ENCODE peak calls at places on chromosomes 3 and 15, in four cellular contexts. One of them, this sample, is unnamed.

GRCh38 chr3:126351771-126352475 is 5.3 kb downstream of the KLF15 start:
- DNase-seq in IMR-90: no peak
- DNase-seq in omental fat pad: no peak
- DNase-seq in amniotic epithelial cell: no peak
- DNase-seq in this sample: no peak

GRCh38 chr3:62376187-62376720 is 2.9 kb upstream of the FEZF2 start:
- DNase-seq in IMR-90: no peak
- DNase-seq in amniotic epithelial cell: no peak
- DNase-seq in omental fat pad: no peak
- DNase-seq in this sample: no peak

GRCh38 chr3:112362221-112362620 is 29.3 kb downstream of the CD200 start:
- DNase-seq in IMR-90: no peak
- DNase-seq in omental fat pad: no peak
- DNase-seq in amniotic epithelial cell: no peak
- DNase-seq in this sample: no peak

GRCh38 chr3:158683216-158683975 is 10.9 kb upstream of the LXN start:
- DNase-seq in IMR-90: peak; percentile 88
- DNase-seq in omental fat pad: no peak
- DNase-seq in amniotic epithelial cell: peak; percentile 81
- DNase-seq in this sample: no peak

GRCh38 chr3:10234526-10235230 is 13.6 kb upstream of the TATDN2 start:
- DNase-seq in amniotic epithelial cell: no peak
- DNase-seq in IMR-90: no peak
- DNase-seq in omental fat pad: no peak
- DNase-seq in this sample: no peak

GRCh38 chr3:107235193-107235922 is 141.9 kb upstream of the CCDC54 start:
- DNase-seq in amniotic epithelial cell: no peak
- DNase-seq in omental fat pad: no peak
- DNase-seq in IMR-90: peak; percentile 5
- DNase-seq in this sample: no peak

GRCh38 chr3:143332046-143332445 is 212.5 kb downstream of the CHST2 start:
- DNase-seq in amniotic epithelial cell: no peak
- DNase-seq in IMR-90: no peak
- DNase-seq in omental fat pad: no peak
- DNase-seq in this sample: no peak

GRCh38 chr15:71800835-71801745 is 9.3 kb upstream of the NR2E3 start:
- DNase-seq in IMR-90: peak; percentile 89
- DNase-seq in amniotic epithelial cell: peak; percentile 71
- DNase-seq in omental fat pad: no peak
- DNase-seq in this sample: no peak

GRCh38 chr15:33860749-33861148 is 107.5 kb upstream of the CHRM5 start:
- DNase-seq in IMR-90: peak; percentile 61
- DNase-seq in amniotic epithelial cell: peak; percentile 39
- DNase-seq in omental fat pad: no peak
- DNase-seq in this sample: no peak

GRCh38 chr3:197371521-197372075 is 73.2 kb upstream of the DLG1 start:
- DNase-seq in amniotic epithelial cell: no peak
- DNase-seq in IMR-90: no peak
- DNase-seq in omental fat pad: no peak
- DNase-seq in this sample: no peak

GRCh38 chr15:57452090-57452754 is 75.9 kb downstream of the CGNL1 start:
- DNase-seq in IMR-90: no peak
- DNase-seq in omental fat pad: no peak
- DNase-seq in amniotic epithelial cell: no peak
- DNase-seq in this sample: no peak

GRCh38 chr3:27165348-27165747 is 203.8 kb downstream of the NEK10 start:
- DNase-seq in IMR-90: peak; percentile 42
- DNase-seq in amniotic epithelial cell: peak; percentile 93
- DNase-seq in omental fat pad: no peak
- DNase-seq in this sample: no peak

GRCh38 chr15:100340721-100341661 is 784 bp downstream of the ADAMTS17 start:
- DNase-seq in IMR-90: no peak
- DNase-seq in amniotic epithelial cell: no peak
- DNase-seq in omental fat pad: no peak
- DNase-seq in this sample: no peak

GRCh38 chr3:161142486-161142885 is 37.3 kb upstream of the B3GALNT1 start:
- DNase-seq in IMR-90: no peak
- DNase-seq in omental fat pad: no peak
- DNase-seq in amniotic epithelial cell: no peak
- DNase-seq in this sample: no peak

GRCh38 chr15:92161039-92161670 is 232.5 kb upstream of the ST8SIA2 start:
- DNase-seq in amniotic epithelial cell: no peak
- DNase-seq in omental fat pad: no peak
- DNase-seq in IMR-90: no peak
- DNase-seq in this sample: no peak

GRCh38 chr3:166955549-166955948 is 424.5 kb downstream of the ZBBX start:
- DNase-seq in omental fat pad: no peak
- DNase-seq in IMR-90: no peak
- DNase-seq in amniotic epithelial cell: peak; percentile 14
- DNase-seq in this sample: no peak

GRCh38 chr3:108183178-108183577 is 39.0 kb downstream of the IFT57 start:
- DNase-seq in omental fat pad: no peak
- DNase-seq in IMR-90: peak; percentile 47
- DNase-seq in amniotic epithelial cell: peak; percentile 14
- DNase-seq in this sample: no peak

GRCh38 chr15:81809543-81809942 is 236.3 kb downstream of the MEX3B start:
- DNase-seq in amniotic epithelial cell: no peak
- DNase-seq in IMR-90: peak; percentile 8
- DNase-seq in omental fat pad: no peak
- DNase-seq in this sample: no peak

GRCh38 chr3:177069514-177070329 is 127.6 kb downstream of the TBL1XR1 start:
- DNase-seq in IMR-90: peak; percentile 75
- DNase-seq in omental fat pad: no peak
- DNase-seq in amniotic epithelial cell: peak; percentile 85
- DNase-seq in this sample: no peak

GRCh38 chr15:43229977-43230376 is 9.2 kb upstream of the EPB42 start:
- DNase-seq in IMR-90: no peak
- DNase-seq in amniotic epithelial cell: no peak
- DNase-seq in omental fat pad: no peak
- DNase-seq in this sample: no peak

GRCh38 chr3:153330891-153331290 is 168.9 kb downstream of the RAP2B start:
- DNase-seq in omental fat pad: no peak
- DNase-seq in amniotic epithelial cell: no peak
- DNase-seq in IMR-90: peak; percentile 60
- DNase-seq in this sample: no peak

GRCh38 chr3:57797701-57798487 is 41.8 kb downstream of the SLMAP start:
- DNase-seq in omental fat pad: no peak
- DNase-seq in IMR-90: no peak
- DNase-seq in amniotic epithelial cell: no peak
- DNase-seq in this sample: no peak

GRCh38 chr3:133293397-133294107 is 106.3 kb upstream of the BFSP2 start:
- DNase-seq in omental fat pad: no peak
- DNase-seq in amniotic epithelial cell: no peak
- DNase-seq in IMR-90: no peak
- DNase-seq in this sample: no peak

GRCh38 chr3:66037330-66037985 is 1.3 kb downstream of the MAGI1 start:
- DNase-seq in omental fat pad: no peak
- DNase-seq in amniotic epithelial cell: peak; percentile 47
- DNase-seq in IMR-90: peak; percentile 64
- DNase-seq in this sample: no peak

GRCh38 chr15:52060511-52060910 is 41.5 kb downstream of the MAPK6 start:
- DNase-seq in amniotic epithelial cell: peak; percentile 79
- DNase-seq in omental fat pad: no peak
- DNase-seq in IMR-90: no peak
- DNase-seq in this sample: no peak

GRCh38 chr3:141482250-141482937 is 4.4 kb upstream of the RASA2 start:
- DNase-seq in amniotic epithelial cell: peak; percentile 88
- DNase-seq in omental fat pad: no peak
- DNase-seq in IMR-90: peak; percentile 81
- DNase-seq in this sample: no peak

GRCh38 chr15:48682949-48683651 is 37.6 kb upstream of the FBN1 start:
- DNase-seq in IMR-90: peak; percentile 70
- DNase-seq in omental fat pad: no peak
- DNase-seq in amniotic epithelial cell: peak; percentile 92
- DNase-seq in this sample: peak; percentile 46

GRCh38 chr3:108124337-108125150 is 33.7 kb upstream of the CD47 start:
- DNase-seq in IMR-90: no peak
- DNase-seq in amniotic epithelial cell: no peak
- DNase-seq in omental fat pad: no peak
- DNase-seq in this sample: no peak

GRCh38 chr15:81480645-81481053 is 106.6 kb upstream of the TMC3 start:
- DNase-seq in omental fat pad: no peak
- DNase-seq in IMR-90: peak; percentile 69
- DNase-seq in amniotic epithelial cell: peak; percentile 46
- DNase-seq in this sample: no peak

GRCh38 chr3:174334111-174334510 is 525.0 kb upstream of the NAALADL2 start:
- DNase-seq in amniotic epithelial cell: no peak
- DNase-seq in IMR-90: no peak
- DNase-seq in omental fat pad: no peak
- DNase-seq in this sample: no peak

GRCh38 chr3:61449327-61450040 is 111.9 kb upstream of the PTPRG start:
- DNase-seq in IMR-90: no peak
- DNase-seq in omental fat pad: no peak
- DNase-seq in amniotic epithelial cell: no peak
- DNase-seq in this sample: no peak

GRCh38 chr15:94047566-94047965 is 183.8 kb upstream of the MCTP2 start:
- DNase-seq in omental fat pad: no peak
- DNase-seq in IMR-90: no peak
- DNase-seq in amniotic epithelial cell: peak; percentile 4
- DNase-seq in this sample: no peak

GRCh38 chr3:57157666-57158065 is 7.5 kb downstream of the IL17RD start:
- DNase-seq in IMR-90: no peak
- DNase-seq in amniotic epithelial cell: no peak
- DNase-seq in omental fat pad: no peak
- DNase-seq in this sample: no peak

GRCh38 chr3:142087676-142088075 is 61.7 kb downstream of the TFDP2 start:
- DNase-seq in IMR-90: peak; percentile 64
- DNase-seq in omental fat pad: no peak
- DNase-seq in amniotic epithelial cell: peak; percentile 66
- DNase-seq in this sample: no peak

GRCh38 chr3:183537295-183537730 is 18.2 kb downstream of the KLHL6 start:
- DNase-seq in IMR-90: peak; percentile 49
- DNase-seq in omental fat pad: no peak
- DNase-seq in amniotic epithelial cell: peak; percentile 97
- DNase-seq in this sample: no peak

This sample was measured in tibial nerve.